ENCODE peak calls at places on chromosomes 13 and 19, in six cellular contexts. W is RCC 7860; T is naive thymus-derived CD8-positive, alpha-beta T cell; P is activated T-cell treated with anti-CD3 and anti-CD28 coated beads, Interleukin-2, amount 50 U/mL, for 72 hours; C is T-helper 1 cell; S is psoas muscle. X is an unnamed sample.

GRCh38 chr13:42880241-42880640 is 98.9 kb downstream of the FAM216B start:
- DNase-seq in W (no peak), T (no peak), P (no peak), C (no peak), S (no peak), X (no peak)

GRCh38 chr19:38869836-38870607 is 8.1 kb downstream of the RINL start:
- DNase-seq in W (peak), T (peak), P (peak), C (peak), S (peak), X (peak)

GRCh38 chr19:44869728-44870470 is 21.2 kb upstream of the TOMM40 start:
- DNase-seq in W (peak), T (no peak), P (no peak), C (no peak), S (peak), X (peak)

GRCh38 chr13:37175996-37176395 is 70.5 kb upstream of the CSNK1A1L start:
- DNase-seq in W (no peak), T (no peak), P (no peak), C (no peak), S (no peak), X (no peak)

GRCh38 chr19:48249502-48250014 is 6.2 kb downstream of the CARD8 start:
- DNase-seq in W (no peak), T (peak), P (peak), C (peak), S (peak), X (peak)

GRCh38 chr13:31898383-31899071 is 133.0 kb upstream of the FRY start:
- DNase-seq in W (no peak), T (no peak), P (no peak), C (peak), S (no peak), X (no peak)

GRCh38 chr13:96792188-96792587 is 202.1 kb downstream of the OXGR1 start:
- DNase-seq in W (no peak), T (no peak), P (no peak), C (no peak), S (no peak), X (no peak)

GRCh38 chr13:27170221-27170520 is 1.4 kb downstream of the USP12 start:
- DNase-seq in W (peak), T (no peak), P (no peak), C (peak), S (no peak), X (no peak)

GRCh38 chr13:48370815-48371214 is 42.1 kb downstream of the LPAR6 start:
- DNase-seq in W (no peak), T (no peak), P (no peak), C (no peak), S (no peak), X (no peak)

GRCh38 chr13:86584301-86584700 is 785.1 kb upstream of the SLITRK6 start:
- DNase-seq in W (no peak), T (no peak), P (no peak), C (no peak), S (no peak), X (no peak)

GRCh38 chr13:75585153-75585552 is 35.6 kb downstream of the UCHL3 start:
- DNase-seq in W (no peak), T (no peak), P (no peak), C (no peak), S (no peak), X (no peak)

GRCh38 chr13:60261432-60262351 is 98.0 kb upstream of the DIAPH3 start:
- DNase-seq in W (no peak), T (no peak), P (no peak), C (no peak), S (no peak), X (no peak)

GRCh38 chr19:11281336-11282049 is 14.5 kb upstream of the TSPAN16 start:
- DNase-seq in W (no peak), T (no peak), P (no peak), C (no peak), S (no peak), X (no peak)

GRCh38 chr19:32692727-32693061 is 1.1 kb downstream of the NUDT19 start:
- DNase-seq in W (no peak), T (no peak), P (no peak), C (no peak), S (no peak), X (no peak)

GRCh38 chr13:46778879-46779278 is 18.1 kb downstream of the ESD start:
- DNase-seq in W (no peak), T (no peak), P (no peak), C (no peak), S (no peak), X (no peak)

GRCh38 chr19:7847664-7848063 is 17.6 kb downstream of the EVI5L start:
- DNase-seq in W (no peak), T (no peak), P (no peak), C (no peak), S (no peak), X (peak)